ENCODE peak calls at places on chromosomes 6 and 20, in seven cellular contexts. Q, X, V, A, H, J and O are unnamed samples.

GRCh38 chr20:63911171-63911570 is 16.2 kb downstream of the DNAJC5 start:
- DNase-seq in Q (no peak), X (peak; percentile 50), V (no peak), A (no peak), H (no peak), J (peak; percentile 39), O (no peak)

GRCh38 chr6:168678177-168678576 is 237.2 kb downstream of the SMOC2 start:
- DNase-seq in Q (no peak), X (no peak), V (no peak), A (no peak), H (no peak), J (no peak), O (no peak)

GRCh38 chr6:41531591-41532582 is 14.3 kb upstream of the FOXP4 start:
- DNase-seq in Q (no peak), X (peak; percentile 67), V (peak; percentile 64), A (peak; percentile 66), H (no peak), J (no peak), O (peak; percentile 78)

GRCh38 chr20:23869520-23869919 is 10.0 kb downstream of the CST5 start:
- DNase-seq in Q (no peak), X (no peak), V (no peak), A (no peak), H (no peak), J (no peak), O (no peak)

GRCh38 chr6:54419885-54420284 is 111.6 kb downstream of the TINAG start:
- DNase-seq in Q (no peak), X (peak; percentile 96), V (no peak), A (no peak), H (no peak), J (no peak), O (peak; percentile 84)

GRCh38 chr6:140438346-140438735 is 1063.9 kb upstream of the CITED2 start:
- DNase-seq in Q (no peak), X (peak; percentile 29), V (no peak), A (no peak), H (no peak), J (no peak), O (no peak)

GRCh38 chr6:158770533-158770932 is 48.6 kb downstream of the EZR start:
- DNase-seq in Q (no peak), X (no peak), V (no peak), A (no peak), H (peak; percentile 62), J (no peak), O (no peak)

GRCh38 chr6:18457065-18457817 is 70.1 kb downstream of the RNF144B start:
- DNase-seq in Q (no peak), X (no peak), V (no peak), A (no peak), H (no peak), J (no peak), O (no peak)

GRCh38 chr20:50301165-50301564 is 110.5 kb downstream of the CEBPB start:
- DNase-seq in Q (no peak), X (no peak), V (no peak), A (no peak), H (no peak), J (no peak), O (no peak)

GRCh38 chr20:38369387-38369786 is 23.1 kb downstream of the LBP start:
- DNase-seq in Q (no peak), X (no peak), V (no peak), A (peak; percentile 25), H (no peak), J (no peak), O (peak; percentile 18)

GRCh38 chr20:50536333-50536732 is 26.1 kb downstream of the PTPN1 start:
- DNase-seq in Q (no peak), X (no peak), V (no peak), A (no peak), H (no peak), J (peak; percentile 43), O (no peak)

GRCh38 chr6:7841781-7842468 is 68.7 kb downstream of the TXNDC5 start:
- DNase-seq in Q (no peak), X (peak; percentile 4), V (no peak), A (no peak), H (no peak), J (no peak), O (no peak)
- H3K4me1 ChIP-seq in Q (peaks cover 1% of the 10 kb centered on the region), X (peaks cover 2% of the 10 kb centered on the region), V (no peaks in the 10 kb centered on the region), A (no peaks in the 10 kb centered on the region), H (no peaks in the 10 kb centered on the region), J (no peaks in the 10 kb centered on the region), O (no peaks in the 10 kb centered on the region)

GRCh38 chr6:452301-453067 is 60.9 kb downstream of the IRF4 start:
- DNase-seq in Q (no peak), X (no peak), V (no peak), A (no peak), H (no peak), J (no peak), O (no peak)
- H3K27me3 ChIP-seq in Q (no peaks in the 10 kb centered on the region), X (peaks cover 6% of the 10 kb centered on the region), V (no peaks in the 10 kb centered on the region), A (peaks cover 17% of the 10 kb centered on the region), H (peaks cover 34% of the 10 kb centered on the region), J (no peaks in the 10 kb centered on the region), O (peaks cover 22% of the 10 kb centered on the region)

GRCh38 chr6:3237761-3238662 is 10.6 kb upstream of the TUBB2B start:
- DNase-seq in Q (no peak), X (no peak), V (no peak), A (no peak), H (no peak), J (no peak), O (no peak)
- H3K4me3 ChIP-seq in Q (no peak overlapping the region), X (no peak overlapping the region), V (no peak overlapping the region), A (no peak overlapping the region), H (no peak overlapping the region), J (no peak overlapping the region), O (no peak overlapping the region)

DNA sequence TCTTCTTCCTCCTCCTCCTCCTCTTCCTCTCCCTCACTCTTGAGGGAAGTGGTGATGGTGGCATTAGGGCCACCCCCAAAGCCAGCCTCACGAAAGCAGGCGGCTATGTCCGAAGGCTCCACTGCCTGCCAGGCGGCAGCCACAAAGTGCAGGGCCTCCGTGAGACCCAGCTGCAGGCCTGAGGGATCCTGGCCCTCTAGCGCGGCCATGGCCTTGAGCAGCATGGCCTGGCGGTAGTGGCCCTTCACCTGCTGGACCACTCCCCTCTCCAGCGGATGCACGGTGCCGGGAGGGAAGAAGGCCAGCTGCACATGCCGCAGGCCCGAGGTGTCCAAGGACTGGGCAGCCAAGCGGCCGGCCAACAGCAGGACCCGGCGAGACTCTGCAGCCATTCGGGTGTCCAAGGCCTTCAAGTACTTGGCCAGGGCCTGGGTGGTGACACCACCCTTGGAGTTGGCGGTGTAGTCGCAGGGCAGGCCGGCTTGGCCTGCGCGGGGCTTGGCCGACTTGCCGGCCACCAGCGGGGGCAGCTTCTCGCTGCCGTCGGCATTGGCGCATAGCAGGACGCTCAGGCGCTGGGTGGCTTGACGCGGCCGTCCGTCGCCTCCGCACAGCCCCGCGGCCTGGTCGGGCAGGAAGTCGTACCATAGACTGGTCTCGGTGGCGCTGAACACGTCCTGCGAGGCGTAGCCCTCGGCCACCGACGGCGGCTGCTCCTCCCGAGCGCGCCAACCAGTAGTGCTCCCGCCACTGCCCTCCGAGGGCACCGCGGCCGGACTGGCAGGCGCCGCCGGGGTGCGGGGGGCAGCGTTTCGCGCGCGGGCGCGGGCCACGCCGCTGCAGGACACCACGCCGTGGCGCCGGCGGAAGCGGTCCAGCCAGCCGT is 1.1 kb downstream of the CENPB start:
- DNase-seq in Q (no peak), X (no peak), V (no peak), A (peak; percentile 49), H (peak; percentile 29), J (no peak), O (no peak)
- H3K4me1 ChIP-seq in Q (peaks cover 16% of the 10 kb centered on the region), X (peaks cover 16% of the 10 kb centered on the region), V (peaks cover 50% of the 10 kb centered on the region), A (peaks cover 8% of the 10 kb centered on the region), H (peaks cover 52% of the 10 kb centered on the region), J (peaks cover 8% of the 10 kb centered on the region), O (peaks cover 27% of the 10 kb centered on the region)